ENCODE peak calls at places on chromosomes 7 and 10, in nine cellular contexts. I is endothelial cell of umbilical vein, V is hepatocyte, N is IMR-90, C is ovary, E is cardiac muscle cell, R is Panc1, H is transverse colon, W is astrocyte. B is an unnamed sample. For H3K36me3 and H3K9me3, the result is how much of the 10 kb centered on the place peaks cover.

GRCh38 chr10:26697922-26698608 is 564 bp downstream of the PDSS1 start:
- DNase-seq in I (peak), V (no peak), N (no peak), C (no peak), E (no peak), R (no peak), H (no peak), W (no peak), B (no peak)

GRCh38 chr7:44477063-44477830 is 13.2 kb downstream of the NUDCD3 start:
- DNase-seq in I (peak), V (peak), N (peak), C (peak), E (peak), R (peak), H (peak), W (peak), B (peak)

GRCh38 chr7:112157072-112157471 is 49.1 kb downstream of the DOCK4 start:
- DNase-seq in I (no peak), V (no peak), N (peak), C (no peak), E (no peak), R (no peak), H (no peak), W (peak), B (no peak)

GRCh38 chr10:32937824-32938482 is 20.1 kb downstream of the ITGB1 start:
- DNase-seq in I (peak), V (peak), N (peak), C (no peak), E (peak), R (no peak), H (peak), W (no peak), B (no peak)

GRCh38 chr10:109037978-109038377 is 885.3 kb downstream of the XPNPEP1 start:
- DNase-seq in I (no peak), V (no peak), N (no peak), C (no peak), E (no peak), R (no peak), H (no peak), W (no peak), B (no peak)

GRCh38 chr10:102509387-102509786 is 5.6 kb downstream of the SUFU start:
- DNase-seq in I (peak), V (no peak), N (peak), C (no peak), E (no peak), R (no peak), H (no peak), W (peak), B (no peak)

GRCh38 chr7:157000741-157001653 is 9.5 kb downstream of the MNX1 start:
- DNase-seq in I (no peak), V (no peak), N (no peak), C (no peak), E (no peak), R (no peak), H (no peak), W (no peak), B (no peak)

GRCh38 chr7:39086638-39087360 is 109.1 kb downstream of the POU6F2 start:
- DNase-seq in I (no peak), V (no peak), N (no peak), C (no peak), E (no peak), R (no peak), H (no peak), W (no peak), B (no peak)

GRCh38 chr10:70914316-70914864 is 26.0 kb upstream of the PCBD1 start:
- DNase-seq in I (no peak), V (no peak), N (no peak), C (no peak), E (no peak), R (no peak), H (no peak), W (no peak), B (no peak)

GRCh38 chr10:68073631-68074403 is 1.3 kb downstream of the HERC4 start:
- DNase-seq in I (peak), V (peak), N (peak), C (no peak), E (no peak), R (no peak), H (no peak), W (no peak), B (no peak)

GRCh38 chr10:51092402-51092801 is 18.1 kb downstream of the PRKG1 start:
- DNase-seq in I (no peak), V (peak), N (peak), C (peak), E (no peak), R (no peak), H (peak), W (peak), B (peak)

GRCh38 chr7:26291699-26292538 is at the start of gene SNX10:
- DNase-seq in I (no peak), V (peak), N (no peak), C (peak), E (peak), R (no peak), H (peak), W (peak), B (peak)
- TF ChIP-seq CTCF in I (peak), V (no peak), N (no peak), C (no peak), E (peak), R (peak), H (no peak), W (no peak), B (no peak)

GRCh38 chr7:88200793-88201192 is 19.0 kb downstream of the SRI start:
- DNase-seq in I (no peak), V (no peak), N (no peak), C (no peak), E (no peak), R (no peak), H (no peak), W (no peak), B (no peak)

GRCh38 chr7:88203401-88203800 is 16.4 kb downstream of the SRI start:
- DNase-seq in I (no peak), V (no peak), N (no peak), C (no peak), E (no peak), R (no peak), H (no peak), W (no peak), B (no peak)

GRCh38 chr7:88202799-88203198 is 17.0 kb downstream of the SRI start:
- DNase-seq in I (no peak), V (no peak), N (no peak), C (no peak), E (no peak), R (no peak), H (no peak), W (no peak), B (no peak)

GRCh38 chr7:88204525-88205103 is 15.2 kb downstream of the SRI start:
- DNase-seq in I (no peak), V (no peak), N (no peak), C (no peak), E (no peak), R (no peak), H (no peak), W (no peak), B (no peak)

GRCh38 chr7:88202278-88202677 is 17.6 kb downstream of the SRI start:
- DNase-seq in I (no peak), V (no peak), N (no peak), C (no peak), E (no peak), R (no peak), H (no peak), W (no peak), B (no peak)
- H3K36me3 ChIP-seq in I (under half), V (under half), N (under half), C (under half), E (under half), R (under half), H (under half), W (under half), B (under half)

GRCh38 chr7:64997927-64998391 is 7.1 kb upstream of the ZNF117 start:
- DNase-seq in I (no peak), V (no peak), N (peak), C (no peak), E (peak), R (no peak), H (no peak), W (peak), B (no peak)
- H3K9me3 ChIP-seq in I (under half), V (under half), N (half or more), C (under half), E (under half), R (under half), H (under half), W (under half), B (half or more)

DNA sequence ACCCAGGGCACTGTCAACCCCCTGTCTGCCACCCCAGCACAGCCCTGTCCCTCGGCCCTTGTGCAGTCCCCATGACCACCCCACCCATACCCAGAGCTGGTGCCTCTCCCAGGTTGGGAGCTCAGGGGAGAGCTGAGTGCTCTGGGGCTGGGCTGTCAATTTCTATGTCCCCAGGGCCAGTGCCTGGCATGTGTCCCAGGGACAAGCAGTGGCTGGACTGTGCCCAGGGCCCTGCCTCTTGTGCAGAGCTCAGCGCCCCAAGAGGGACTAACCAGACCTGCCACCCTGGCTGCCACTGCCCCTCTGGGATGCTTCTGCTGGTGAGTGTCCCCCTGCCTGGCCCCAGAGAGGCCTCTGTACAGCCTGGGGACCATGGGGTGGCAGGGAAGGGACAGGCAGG is 29.0 kb upstream of the ZNF862 start:
- DNase-seq in I (no peak), V (no peak), N (no peak), C (no peak), E (no peak), R (no peak), H (no peak), W (no peak), B (no peak)
- TF ChIP-seq CTCF in I (no peak), V (no peak), N (no peak), C (no peak), E (no peak), R (no peak), H (no peak), W (no peak), B (no peak)

GRCh38 chr10:28560617-28561016 is 27.7 kb downstream of the WAC start:
- DNase-seq in I (no peak), V (no peak), N (no peak), C (no peak), E (no peak), R (no peak), H (no peak), W (no peak), B (no peak)
- H3K36me3 ChIP-seq in I (under half), V (under half), N (under half), C (under half), E (under half), R (under half), H (under half), W (under half), B (under half)

GRCh38 chr7:30447466-30447865 is 31.1 kb downstream of the NOD1 start:
- DNase-seq in I (no peak), V (no peak), N (no peak), C (peak), E (no peak), R (no peak), H (no peak), W (no peak), B (no peak)
- H3K9me3 ChIP-seq in I (under half), V (under half), N (under half), C (under half), E (under half), R (under half), H (under half), W (under half), B (under half)

GRCh38 chr10:87861566-87861952 is 1.8 kb downstream of the KLLN start:
- DNase-seq in I (peak), V (peak), N (peak), C (peak), E (peak), R (no peak), H (peak), W (peak), B (peak)
- TF ChIP-seq CTCF in I (peak), V (peak), N (peak), C (no peak), E (peak), R (peak), H (no peak), W (no peak), B (no peak)